ENCODE peak calls at places on chromosome 11, in four cellular contexts. One of them, this sample, is unnamed.

GRCh38 chr11:40434941-40435340 is 1024.5 kb downstream of the LRRC4C start:
- DNase-seq in HCT116: no peak
- DNase-seq in K562: no peak
- DNase-seq in HepG2: no peak
- DNase-seq in this sample: no peak

GRCh38 chr11:74494916-74495315 is 1.4 kb upstream of the LIPT2 start:
- DNase-seq in HCT116: no peak
- DNase-seq in K562: no peak
- DNase-seq in HepG2: no peak
- DNase-seq in this sample: no peak

GRCh38 chr11:70080763-70081162 is 2.6 kb downstream of the ANO1 start:
- DNase-seq in HCT116: peak; percentile 38
- DNase-seq in K562: peak; percentile 26
- DNase-seq in HepG2: no peak
- DNase-seq in this sample: no peak

GRCh38 chr11:16895306-16895705 is 118.9 kb downstream of the PLEKHA7 start:
- DNase-seq in HCT116: no peak
- DNase-seq in K562: no peak
- DNase-seq in HepG2: no peak
- DNase-seq in this sample: no peak

GRCh38 chr11:45147871-45148270 is 1.4 kb downstream of the PRDM11 start:
- DNase-seq in HCT116: no peak
- DNase-seq in K562: no peak
- DNase-seq in HepG2: no peak
- DNase-seq in this sample: no peak

GRCh38 chr11:36177837-36178236 is 111.4 kb downstream of the COMMD9 start:
- DNase-seq in HCT116: no peak
- DNase-seq in K562: no peak
- DNase-seq in HepG2: no peak
- DNase-seq in this sample: no peak

GRCh38 chr11:84420261-84420660 is 1134.1 kb upstream of the CCDC90B start:
- DNase-seq in HCT116: no peak
- DNase-seq in K562: no peak
- DNase-seq in HepG2: no peak
- DNase-seq in this sample: no peak

GRCh38 chr11:84543367-84544159 is 1083.6 kb downstream of the DLG2 start:
- DNase-seq in HCT116: no peak
- DNase-seq in K562: no peak
- DNase-seq in HepG2: no peak
- DNase-seq in this sample: no peak

GRCh38 chr11:60887531-60887930 is 18.9 kb downstream of the PRPF19 start:
- DNase-seq in HCT116: peak; percentile 31
- DNase-seq in K562: peak; percentile 66
- DNase-seq in HepG2: peak; percentile 66
- DNase-seq in this sample: no peak

GRCh38 chr11:35992551-35992950 is 48.7 kb downstream of the LDLRAD3 start:
- DNase-seq in HCT116: no peak
- DNase-seq in K562: no peak
- DNase-seq in HepG2: no peak
- DNase-seq in this sample: no peak

GRCh38 chr11:76443254-76443935 is 1.4 kb upstream of the EMSY start:
- DNase-seq in HCT116: no peak
- DNase-seq in K562: peak; percentile 27
- DNase-seq in HepG2: no peak
- DNase-seq in this sample: no peak

GRCh38 chr11:75461136-75461535 is 28.1 kb upstream of the KLHL35 start:
- DNase-seq in HCT116: no peak
- DNase-seq in K562: no peak
- DNase-seq in HepG2: no peak
- DNase-seq in this sample: no peak

GRCh38 chr11:14519692-14520085 is 497 bp downstream of the PSMA1 start:
- DNase-seq in HCT116: no peak
- DNase-seq in K562: no peak
- DNase-seq in HepG2: no peak
- DNase-seq in this sample: no peak

GRCh38 chr11:124725719-124726105 is 14.0 kb upstream of the NRGN start:
- DNase-seq in HCT116: no peak
- DNase-seq in K562: no peak
- DNase-seq in HepG2: no peak
- DNase-seq in this sample: no peak

GRCh38 chr11:64275031-64275800 is 9.2 kb downstream of the BAD start:
- DNase-seq in HCT116: no peak
- DNase-seq in K562: no peak
- DNase-seq in HepG2: no peak
- DNase-seq in this sample: no peak

GRCh38 chr11:69380921-69381581 is 87.1 kb downstream of the MYEOV start:
- DNase-seq in HCT116: no peak
- DNase-seq in K562: no peak
- DNase-seq in HepG2: no peak
- DNase-seq in this sample: no peak

GRCh38 chr11:26278354-26278753 is 53.6 kb upstream of the ANO3 start:
- DNase-seq in HCT116: no peak
- DNase-seq in K562: no peak
- DNase-seq in HepG2: no peak
- DNase-seq in this sample: no peak

GRCh38 chr11:123100378-123101085 is 38.6 kb upstream of the HSPA8 start:
- DNase-seq in HCT116: no peak
- DNase-seq in K562: no peak
- DNase-seq in HepG2: no peak
- DNase-seq in this sample: no peak

GRCh38 chr11:29334781-29335140 is 682.1 kb downstream of the KCNA4 start:
- DNase-seq in HCT116: no peak
- DNase-seq in K562: no peak
- DNase-seq in HepG2: no peak
- DNase-seq in this sample: no peak

GRCh38 chr11:29326757-29327156 is 690.1 kb downstream of the KCNA4 start:
- DNase-seq in HCT116: no peak
- DNase-seq in K562: no peak
- DNase-seq in HepG2: no peak
- DNase-seq in this sample: no peak

GRCh38 chr11:29324328-29324727 is 692.5 kb downstream of the KCNA4 start:
- DNase-seq in HCT116: no peak
- DNase-seq in K562: no peak
- DNase-seq in HepG2: no peak
- DNase-seq in this sample: no peak

GRCh38 chr11:29333993-29334780 is 682.6 kb downstream of the KCNA4 start:
- DNase-seq in HCT116: peak; percentile 29
- DNase-seq in K562: no peak
- DNase-seq in HepG2: peak; percentile 32
- DNase-seq in this sample: peak; percentile 20

DNA sequence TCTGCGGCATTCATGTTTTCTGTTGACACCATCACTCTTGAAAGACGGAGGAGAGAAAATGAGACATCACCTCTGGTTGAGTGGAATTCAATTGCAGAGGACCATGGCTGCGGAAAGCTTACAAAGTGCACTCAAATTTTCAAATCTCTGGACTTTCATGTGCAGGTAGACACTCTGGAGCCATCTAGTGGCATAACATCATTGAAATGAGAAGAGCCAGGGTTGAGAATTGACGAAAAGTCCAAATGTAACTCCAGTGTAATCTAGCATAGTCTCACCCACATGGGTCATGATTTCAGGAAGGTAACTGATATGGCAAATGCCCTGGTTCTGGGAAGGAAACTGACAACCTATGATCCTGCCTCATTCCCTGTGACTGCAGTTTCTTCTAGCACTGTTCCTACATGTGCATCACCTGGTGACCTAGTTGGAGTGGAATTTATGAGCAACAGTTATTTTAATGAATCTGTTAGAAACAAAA is 687.8 kb downstream of the KCNA4 start:
- DNase-seq in HCT116: peak; percentile 62
- DNase-seq in K562: no peak
- DNase-seq in HepG2: peak; percentile 35
- DNase-seq in this sample: peak; percentile 67
- TF ChIP-seq CTCF in HCT116: peak; percentile 81
- TF ChIP-seq CTCF in K562: peak; percentile 12
- TF ChIP-seq CTCF in HepG2: peak; percentile 77
- TF ChIP-seq CTCF in this sample: peak; percentile 80

DNA sequence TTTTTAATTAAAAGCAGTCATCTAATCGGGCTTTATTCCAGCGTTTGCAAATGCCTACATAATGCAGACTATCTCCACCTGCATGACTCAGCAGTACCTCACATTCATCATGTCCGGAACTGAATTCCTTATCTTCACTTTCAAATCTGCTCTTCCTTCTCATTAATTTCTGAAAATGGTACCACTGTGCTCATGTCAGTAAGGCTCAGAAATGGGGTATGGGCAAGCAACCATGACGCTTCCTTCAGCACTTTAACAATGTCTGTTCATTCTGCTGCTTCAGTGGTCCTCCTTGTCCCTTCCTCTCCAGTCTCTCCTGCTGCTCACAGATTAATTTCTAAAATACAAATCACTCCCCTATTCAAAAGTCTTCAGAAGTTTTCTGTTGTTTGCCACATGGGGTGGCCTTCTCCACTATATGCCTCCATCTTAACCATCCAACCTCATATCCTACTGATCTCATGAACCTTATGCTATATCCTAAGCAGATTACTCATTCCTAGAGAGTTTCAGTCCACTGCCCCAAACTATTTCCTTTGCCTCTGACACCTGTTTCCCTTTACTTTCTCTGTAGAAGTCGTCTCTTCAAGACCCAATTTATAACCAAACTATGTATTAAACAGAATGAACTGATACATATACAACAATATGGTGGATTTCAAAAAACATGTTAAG is 7.0 kb downstream of the GTF2H1 start:
- DNase-seq in HCT116: no peak
- DNase-seq in K562: peak; percentile 40
- DNase-seq in HepG2: no peak
- DNase-seq in this sample: no peak
- TF ChIP-seq TCF7L2 in HCT116: no peak
- TF ChIP-seq TCF7L2 in K562: no peak
- TF ChIP-seq TCF7L2 in HepG2: no peak
- TF ChIP-seq TCF7L2 in this sample: no peak

GRCh38 chr11:11669447-11669846 is 47.6 kb upstream of the GALNT18 start:
- DNase-seq in HCT116: no peak
- DNase-seq in K562: no peak
- DNase-seq in HepG2: no peak
- DNase-seq in this sample: no peak

GRCh38 chr11:11672101-11672500 is 50.3 kb upstream of the GALNT18 start:
- DNase-seq in HCT116: no peak
- DNase-seq in K562: no peak
- DNase-seq in HepG2: no peak
- DNase-seq in this sample: no peak

GRCh38 chr11:11668781-11669180 is 47.0 kb upstream of the GALNT18 start:
- DNase-seq in HCT116: no peak
- DNase-seq in K562: no peak
- DNase-seq in HepG2: no peak
- DNase-seq in this sample: no peak

GRCh38 chr11:11670582-11670981 is 48.8 kb upstream of the GALNT18 start:
- DNase-seq in HCT116: no peak
- DNase-seq in K562: no peak
- DNase-seq in HepG2: no peak
- DNase-seq in this sample: no peak

GRCh38 chr11:11672764-11673163 is 51.0 kb upstream of the GALNT18 start:
- DNase-seq in HCT116: no peak
- DNase-seq in K562: no peak
- DNase-seq in HepG2: no peak
- DNase-seq in this sample: no peak
- TF ChIP-seq CTCF in HCT116: no peak
- TF ChIP-seq CTCF in K562: no peak
- TF ChIP-seq CTCF in HepG2: no peak
- TF ChIP-seq CTCF in this sample: no peak

DNA sequence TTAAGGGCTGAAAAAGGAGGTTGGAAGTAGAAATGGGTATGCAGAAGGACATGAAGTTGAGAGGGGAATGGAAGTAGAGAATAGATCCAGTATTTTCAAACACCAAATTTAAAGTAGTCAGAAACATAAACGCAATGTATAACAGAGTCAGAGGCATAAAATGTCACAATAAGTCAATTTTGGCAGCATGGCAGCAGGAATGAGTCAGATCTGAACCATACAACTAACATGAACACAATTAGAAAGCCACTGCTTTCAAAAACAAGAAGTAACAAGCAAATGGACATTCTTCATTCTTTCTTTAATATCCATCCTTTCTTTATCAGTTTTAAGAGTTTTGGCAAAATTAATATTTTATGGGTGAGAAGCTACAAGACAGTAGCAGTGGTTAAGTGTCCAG is 2.5 kb downstream of the CHORDC1 start:
- DNase-seq in HCT116: no peak
- DNase-seq in K562: no peak
- DNase-seq in HepG2: no peak
- DNase-seq in this sample: no peak
- TF ChIP-seq TCF7L2 in HCT116: no peak
- TF ChIP-seq TCF7L2 in K562: no peak
- TF ChIP-seq TCF7L2 in HepG2: no peak
- TF ChIP-seq TCF7L2 in this sample: no peak

DNA sequence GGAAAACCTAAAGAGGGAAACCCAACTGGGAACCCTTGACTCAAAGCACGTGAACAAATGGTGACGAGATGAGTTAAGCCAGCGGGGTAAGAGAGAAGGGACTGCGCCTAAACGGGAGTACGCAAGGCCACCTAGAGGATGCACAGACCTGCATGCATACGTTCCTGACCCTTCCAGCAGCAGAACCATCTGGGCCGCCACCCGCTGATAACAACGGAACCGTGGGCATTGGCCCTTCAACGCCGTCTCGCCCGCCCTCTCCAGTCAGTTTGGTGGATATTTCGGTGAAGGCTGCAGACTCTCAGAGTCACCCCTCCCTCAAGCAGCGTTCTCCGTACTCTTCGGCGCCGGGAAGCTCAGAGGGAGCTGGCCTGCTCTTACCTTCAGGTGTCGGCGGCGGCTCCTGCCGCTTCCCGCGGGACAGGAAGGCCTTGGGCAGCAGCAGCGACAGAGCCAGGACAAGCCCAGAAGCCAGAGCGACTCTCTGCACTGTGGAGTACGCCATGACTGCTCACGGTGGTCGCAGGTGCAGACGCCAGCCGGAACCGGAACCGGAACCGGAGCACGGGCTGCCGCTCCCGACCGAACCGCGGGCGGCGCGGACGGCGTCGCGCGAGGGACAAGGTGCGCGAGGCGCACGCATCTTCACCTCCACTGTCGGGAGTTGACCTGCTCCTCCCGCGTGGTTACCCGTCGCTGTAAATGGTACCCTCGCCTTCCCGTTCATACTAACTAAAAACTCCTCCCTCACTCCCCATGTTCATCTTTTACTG is at the start of gene RIC3:
- DNase-seq in HCT116: no peak
- DNase-seq in K562: no peak
- DNase-seq in HepG2: no peak
- DNase-seq in this sample: no peak
- TF ChIP-seq CTCF in HCT116: no peak
- TF ChIP-seq CTCF in K562: no peak
- TF ChIP-seq CTCF in HepG2: no peak
- TF ChIP-seq CTCF in this sample: no peak